ENCODE peak calls at places on chromosomes 11 and 22, in four cellular contexts. Z, U, B and O are unnamed samples.

GRCh38 chr11:55658031-55658573 is 3.9 kb upstream of the OR4C6 start:
- DNase-seq in U (no peak), B (no peak), Z (no peak), O (no peak)

GRCh38 chr11:96275807-96276594 is 67.0 kb downstream of the MAML2 start:
- DNase-seq in U (no peak), Z (no peak), B (no peak), O (no peak)

GRCh38 chr11:104623518-104623917 is 274.7 kb downstream of the CASP12 start:
- DNase-seq in B (no peak), Z (no peak), U (no peak), O (no peak)

GRCh38 chr11:104526006-104526405 is 362.1 kb upstream of the PDGFD start:
- DNase-seq in U (no peak), B (no peak), Z (no peak), O (no peak)

GRCh38 chr11:103031834-103032233 is 60.1 kb downstream of the DCUN1D5 start:
- DNase-seq in U (no peak), B (no peak), Z (no peak), O (no peak)

GRCh38 chr22:46777609-46777970 is 15.1 kb downstream of the TBC1D22A start:
- DNase-seq in U (no peak), B (no peak), Z (no peak), O (no peak)

GRCh38 chr22:46539169-46539568 is 1.7 kb upstream of the CELSR1 start:
- DNase-seq in Z (no peak), B (no peak), U (no peak), O (no peak)

GRCh38 chr11:3796796-3797328 is 492 bp downstream of the NUP98 start:
- DNase-seq in B (no peak), U (peak), Z (no peak), O (peak)

GRCh38 chr11:133955091-133955846 is 1.5 kb downstream of the IGSF9B start:
- DNase-seq in Z (peak), B (no peak), U (no peak), O (no peak)

GRCh38 chr11:128365044-128365443 is 222.3 kb downstream of the ETS1 start:
- DNase-seq in B (no peak), Z (no peak), U (no peak), O (no peak)

GRCh38 chr11:130831506-130832385 is 84.5 kb downstream of the SNX19 start:
- DNase-seq in B (no peak), U (no peak), Z (no peak), O (no peak)

GRCh38 chr11:111697910-111698309 is 68.3 kb downstream of the PPP2R1B start:
- DNase-seq in B (no peak), U (no peak), Z (no peak), O (no peak)

GRCh38 chr22:43005106-43005505 is 9.8 kb downstream of the PACSIN2 start:
- DNase-seq in B (no peak), Z (no peak), U (no peak), O (no peak)

GRCh38 chr11:61460474-61460881 is 30.6 kb downstream of the SDHAF2 start:
- DNase-seq in U (no peak), Z (no peak), B (no peak), O (no peak)
- TF ChIP-seq CTCF in U (no peak), Z (no peak), B (no peak), O (no peak)

DNA sequence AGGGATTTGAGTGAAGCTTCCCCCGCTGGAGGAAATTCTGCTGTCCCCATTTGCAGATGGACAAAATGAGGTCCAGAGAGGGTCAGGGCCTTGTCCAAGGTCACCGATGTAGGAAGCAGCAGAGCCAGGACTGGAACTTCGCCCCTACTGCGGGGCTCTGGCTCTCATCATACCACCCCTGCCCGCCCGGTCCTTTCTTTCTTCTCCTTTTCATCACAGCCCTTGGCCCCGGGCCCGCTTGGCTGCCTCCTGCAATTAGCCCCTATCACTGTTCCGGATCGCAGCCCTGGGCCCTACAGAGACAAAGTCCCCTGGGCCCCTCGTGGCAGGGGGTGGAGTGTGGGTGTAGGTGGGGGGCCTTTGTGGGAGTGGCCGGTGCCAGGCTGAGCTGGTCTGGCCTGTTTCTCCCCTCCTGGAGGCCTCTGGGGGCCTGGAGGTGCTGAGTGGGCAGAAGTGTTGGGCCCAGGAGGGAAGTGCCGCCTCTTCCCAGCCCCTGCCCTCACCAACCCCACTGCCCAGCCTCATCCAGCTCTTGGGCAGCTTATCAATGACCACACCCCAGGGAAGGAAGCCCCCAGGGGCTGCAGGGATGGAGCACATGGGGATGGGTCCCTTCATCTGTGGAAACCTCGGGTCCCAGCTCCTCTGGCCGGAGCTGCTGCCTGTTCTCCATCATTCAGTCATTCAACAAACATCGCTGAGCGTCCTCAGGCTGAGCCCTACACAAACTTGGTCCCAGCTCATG is 3.4 kb downstream of the EMID1 start:
- DNase-seq in B (no peak), Z (no peak), U (no peak), O (no peak)
- TF ChIP-seq CTCF in B (no peak), Z (no peak), U (no peak), O (no peak)

GRCh38 chr22:38298312-38299000 is 18.8 kb downstream of the CSNK1E start:
- DNase-seq in B (no peak), Z (no peak), U (no peak), O (no peak)

GRCh38 chr22:38295339-38295738 is 21.9 kb downstream of the CSNK1E start:
- DNase-seq in Z (no peak), U (no peak), B (no peak), O (no peak)

GRCh38 chr22:38295863-38296262 is 21.4 kb downstream of the CSNK1E start:
- DNase-seq in Z (no peak), U (no peak), B (no peak), O (no peak)

GRCh38 chr22:38294193-38294592 is 21.4 kb upstream of the TMEM184B start:
- DNase-seq in U (no peak), Z (no peak), B (no peak), O (no peak)

GRCh38 chr22:38296372-38296771 is 20.9 kb downstream of the CSNK1E start:
- DNase-seq in U (no peak), Z (no peak), B (no peak), O (no peak)
- TF ChIP-seq CTCF in U (no peak), Z (no peak), B (no peak), O (no peak)

DNA sequence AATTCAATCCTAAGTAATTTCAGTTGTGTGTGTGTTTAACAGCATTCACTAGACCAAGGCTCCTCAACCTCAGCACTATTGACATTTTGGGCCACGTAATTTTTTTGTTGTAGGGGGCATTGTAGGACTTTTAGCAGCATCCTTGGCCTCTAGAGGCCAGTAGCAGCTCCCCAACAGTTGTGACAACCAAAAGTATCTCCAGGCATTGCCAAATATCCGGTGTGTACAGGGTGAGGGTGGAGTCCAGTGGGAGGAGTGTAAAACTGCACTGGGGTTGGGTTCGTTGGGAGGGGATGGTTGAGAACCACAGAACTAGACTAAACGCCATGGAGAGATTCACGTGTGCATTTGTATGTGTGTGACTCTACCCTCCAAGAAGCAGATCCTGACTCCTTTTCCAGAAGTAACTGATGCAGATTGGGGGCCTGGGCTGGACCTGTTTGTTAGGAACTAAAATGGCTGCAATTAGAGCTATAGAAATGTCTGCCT is 5.9 kb upstream of the PHF21A start:
- DNase-seq in Z (no peak), U (peak), B (no peak), O (no peak)
- TF ChIP-seq CTCF in Z (no peak), U (peak), B (peak), O (peak)

GRCh38 chr11:123521930-123522329 is 91.9 kb downstream of the GRAMD1B start:
- DNase-seq in B (no peak), Z (no peak), U (no peak), O (no peak)

GRCh38 chr11:123519055-123519796 is 89.2 kb downstream of the GRAMD1B start:
- DNase-seq in Z (no peak), U (no peak), B (no peak), O (no peak)

GRCh38 chr11:123519797-123520193 is 89.7 kb downstream of the GRAMD1B start:
- DNase-seq in U (no peak), B (no peak), Z (no peak), O (no peak)

GRCh38 chr11:123518496-123519054 is 88.5 kb downstream of the GRAMD1B start:
- DNase-seq in B (no peak), U (no peak), Z (no peak), O (no peak)

GRCh38 chr11:123521001-123521400 is 90.9 kb downstream of the GRAMD1B start:
- DNase-seq in U (no peak), Z (no peak), B (no peak), O (no peak)
- TF ChIP-seq CTCF in U (no peak), Z (no peak), B (no peak), O (no peak)